ENCODE peak calls at places on chromosome 19, in five cellular contexts. I is body of pancreas, O is transverse colon, K is IMR-90, Q is breast epithelium. C is an unnamed sample.

GRCh38 chr19:44517146-44517545 is 12.3 kb downstream of the CEACAM20 start:
- DNase-seq in I (no peak), O (no peak), K (peak; percentile 13), Q (no peak), C (no peak)

GRCh38 chr19:56692496-56692895 is 20.9 kb upstream of the ZNF835 start:
- DNase-seq in I (peak; percentile 30), O (no peak), K (no peak), Q (no peak), C (no peak)

GRCh38 chr19:34962281-34962944 is 1.6 kb downstream of the ZNF792 start:
- DNase-seq in I (peak; percentile 25), O (no peak), K (peak; percentile 16), Q (no peak), C (no peak)

GRCh38 chr19:38893341-38893771 is 6.1 kb downstream of the SIRT2 start:
- DNase-seq in I (no peak), O (no peak), K (no peak), Q (no peak), C (no peak)

GRCh38 chr19:1767464-1767933 is 14.2 kb downstream of the ONECUT3 start:
- DNase-seq in I (peak; percentile 13), O (peak; percentile 46), K (no peak), Q (no peak), C (peak; percentile 84)

GRCh38 chr19:1933245-1933644 is 7.7 kb upstream of the CSNK1G2 start:
- DNase-seq in I (no peak), O (no peak), K (no peak), Q (no peak), C (no peak)

GRCh38 chr19:55459950-55460657 is 1.3 kb downstream of the ISOC2 start:
- DNase-seq in I (no peak), O (no peak), K (peak; percentile 31), Q (no peak), C (no peak)

GRCh38 chr19:42024622-42025111 is 30.6 kb upstream of the ATP1A3 start:
- DNase-seq in I (peak; percentile 31), O (peak; percentile 13), K (peak; percentile 48), Q (no peak), C (peak; percentile 58)

GRCh38 chr19:6236310-6237291 is 43.2 kb downstream of the MLLT1 start:
- DNase-seq in I (peak; percentile 95), O (peak; percentile 71), K (no peak), Q (peak; percentile 97), C (no peak)

GRCh38 chr19:5152013-5152763 is 183.3 kb downstream of the KDM4B start:
- DNase-seq in I (no peak), O (no peak), K (no peak), Q (no peak), C (no peak)

GRCh38 chr19:1107655-1108261 is 4.0 kb downstream of the GPX4 start:
- DNase-seq in I (no peak), O (no peak), K (no peak), Q (no peak), C (no peak)

GRCh38 chr19:28213476-28214082 is 999.4 kb downstream of the UQCRFS1 start:
- DNase-seq in I (no peak), O (no peak), K (no peak), Q (no peak), C (no peak)

GRCh38 chr19:17351815-17352435 is 14.6 kb downstream of the GTPBP3 start:
- DNase-seq in I (no peak), O (no peak), K (no peak), Q (no peak), C (no peak)

GRCh38 chr19:4368128-4368820 is 24.9 kb downstream of the MPND start:
- DNase-seq in I (no peak), O (no peak), K (peak; percentile 36), Q (no peak), C (no peak)

GRCh38 chr19:38285567-38285966 is 18.5 kb upstream of the C19orf33 start:
- DNase-seq in I (no peak), O (no peak), K (peak; percentile 62), Q (no peak), C (no peak)

GRCh38 chr19:50315773-50316448 is 13.3 kb downstream of the KCNC3 start:
- DNase-seq in I (no peak), O (no peak), K (no peak), Q (no peak), C (peak; percentile 81)

GRCh38 chr19:29715695-29716581 is 877 bp upstream of the C19orf12 start:
- DNase-seq in I (no peak), O (peak; percentile 42), K (no peak), Q (no peak), C (no peak)

GRCh38 chr19:38711726-38712153 is 32.5 kb downstream of the CAPN12 start:
- DNase-seq in I (peak; percentile 55), O (peak; percentile 31), K (peak; percentile 97), Q (no peak), C (peak; percentile 96)

GRCh38 chr19:38224014-38224862 is at the start of gene DPF1:
- DNase-seq in I (peak; percentile 27), O (peak; percentile 24), K (peak; percentile 56), Q (no peak), C (peak; percentile 100)

GRCh38 chr19:46620267-46620666 is 4.6 kb downstream of the PTGIR start:
- DNase-seq in I (no peak), O (no peak), K (no peak), Q (no peak), C (no peak)

GRCh38 chr19:16375936-16376185 is 51.2 kb downstream of the KLF2 start:
- DNase-seq in I (no peak), O (no peak), K (no peak), Q (no peak), C (no peak)

GRCh38 chr19:52237197-52237596 is 32.2 kb upstream of the ZNF766 start:
- DNase-seq in I (no peak), O (no peak), K (peak; percentile 4), Q (no peak), C (no peak)

GRCh38 chr19:19191920-19192882 is at the start of the genes BORCS8 and RFXANK:
- DNase-seq in I (peak; percentile 100), O (peak; percentile 100), K (peak; percentile 98), Q (peak; percentile 99), C (peak; percentile 94)
- TF ChIP-seq POLR2A in I (no peak), O (peak; percentile 69), K (no peak), Q (peak; percentile 16), C (peak; percentile 66)

GRCh38 chr19:48500830-48501445 is 10.7 kb downstream of the LMTK3 start:
- DNase-seq in I (no peak), O (no peak), K (no peak), Q (no peak), C (no peak)

GRCh38 chr19:48501446-48501960 is 10.1 kb downstream of the LMTK3 start:
- DNase-seq in I (peak; percentile 96), O (peak; percentile 78), K (no peak), Q (no peak), C (no peak)

GRCh38 chr19:48499352-48500090 is 12.1 kb downstream of the LMTK3 start:
- DNase-seq in I (no peak), O (no peak), K (no peak), Q (no peak), C (no peak)

GRCh38 chr19:48502720-48503018 is 9.0 kb downstream of the LMTK3 start:
- DNase-seq in I (no peak), O (no peak), K (no peak), Q (no peak), C (no peak)

DNA sequence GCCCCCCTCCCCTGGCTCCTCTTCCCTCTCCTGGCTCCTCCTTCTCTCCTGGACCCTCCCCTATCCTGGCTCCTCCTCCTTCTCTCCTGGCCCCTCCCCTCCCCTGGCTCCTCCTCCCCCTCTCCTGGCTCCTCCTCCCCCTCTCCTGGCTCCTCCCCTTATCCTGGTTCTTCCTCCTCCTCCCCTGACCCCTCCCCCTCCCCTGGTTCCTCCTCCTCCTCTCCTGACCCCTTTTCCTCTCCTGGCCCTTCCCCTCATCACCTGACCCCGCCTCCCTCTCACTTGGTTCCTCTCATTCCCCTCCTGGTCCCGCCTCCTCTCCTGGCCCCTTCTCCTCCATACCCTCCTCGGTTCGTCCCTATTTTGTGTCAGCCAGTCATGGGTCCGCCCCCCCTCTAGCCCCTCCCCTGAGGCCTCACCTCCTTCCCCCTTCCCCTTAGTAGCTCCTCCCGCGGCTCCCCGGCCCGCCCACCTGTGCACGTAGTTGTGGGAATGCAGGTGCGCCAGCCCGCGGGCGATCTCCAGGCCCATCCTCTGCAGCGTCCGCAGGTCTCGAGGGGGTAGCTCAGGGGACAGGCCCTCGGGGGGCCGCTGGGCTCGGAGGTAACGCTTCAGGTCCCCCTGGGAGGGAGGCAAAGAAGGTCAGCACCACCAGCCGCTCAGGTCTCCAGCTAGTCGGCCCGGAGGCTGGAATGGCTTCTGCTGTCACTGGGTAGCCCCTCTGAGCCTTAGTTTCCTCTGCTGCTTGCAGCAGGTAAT is 9.5 kb downstream of the LMTK3 start:
- DNase-seq in I (peak; percentile 99), O (peak; percentile 92), K (no peak), Q (peak; percentile 95), C (no peak)
- TF ChIP-seq POLR2A in I (no peak), O (no peak), K (no peak), Q (no peak), C (no peak)

GRCh38 chr19:48127561-48127960 is 16.9 kb upstream of the PLA2G4C start:
- DNase-seq in I (no peak), O (no peak), K (no peak), Q (no peak), C (no peak)
- TF ChIP-seq POLR2A in I (no peak), O (no peak), K (no peak), Q (no peak), C (no peak)

DNA sequence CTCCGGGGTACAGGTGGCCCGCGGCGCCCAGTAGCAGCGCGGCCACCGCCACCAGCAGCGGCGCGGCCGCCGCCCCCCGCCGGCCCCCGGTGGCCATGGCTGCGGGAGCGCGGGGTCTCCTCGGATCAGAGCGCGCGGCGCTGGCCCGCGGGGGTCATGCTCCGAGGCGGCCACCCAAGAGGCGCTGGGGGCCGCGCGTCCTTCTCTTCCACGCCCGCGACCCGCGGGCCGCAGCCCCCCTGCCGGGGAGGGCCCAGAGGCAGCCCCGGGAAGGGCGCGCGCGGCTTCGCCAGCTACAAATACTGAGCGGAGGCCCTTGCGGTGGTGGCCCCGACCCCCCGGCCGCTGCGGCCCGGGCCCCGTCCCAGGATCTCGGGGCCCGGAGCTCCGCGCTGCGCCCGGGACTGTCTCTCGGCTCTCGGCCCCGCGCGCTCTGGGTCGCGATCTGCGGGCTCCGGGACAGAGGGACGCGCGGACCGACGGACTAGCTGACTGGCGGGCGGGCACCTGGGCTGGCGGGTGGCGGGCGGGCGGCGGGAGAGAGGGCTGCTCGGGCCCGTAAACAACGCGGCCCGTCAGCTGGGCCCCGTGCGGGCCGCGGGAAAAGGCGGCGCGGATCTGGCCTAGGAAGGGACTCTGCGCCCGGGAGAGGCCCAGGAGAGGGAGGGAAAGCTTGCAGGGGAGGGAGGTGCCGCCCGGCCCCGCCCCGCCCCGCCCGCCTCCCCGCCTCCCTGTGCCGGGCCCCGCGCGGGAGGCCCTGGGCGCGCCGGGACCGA is at the start of gene INSR:
- DNase-seq in I (peak; percentile 93), O (peak; percentile 93), K (peak; percentile 84), Q (peak; percentile 91), C (peak; percentile 98)
- TF ChIP-seq POLR2A in I (peak; percentile 69), O (peak; percentile 67), K (no peak), Q (no peak), C (peak; percentile 33)

C was measured in H54.